ENCODE peak calls at places on chromosomes 5 and 9, in ten cellular contexts. S is neuronal stem cell, J is fibroblast of pulmonary artery, L is GM06990, X is skeletal muscle cell, A is gastrocnemius medialis, M is PC-3, N is right atrium auricular region, E is H1, R is GM12878. W is an unnamed sample.

GRCh38 chr5:95835682-95836405 is 13.3 kb upstream of the GLRX start:
- DNase-seq in X (no peak), L (no peak), M (no peak), R (no peak), A (peak), E (no peak), S (no peak), J (no peak), N (peak), W (no peak)

GRCh38 chr5:98016771-98017170 is 756.7 kb upstream of the RGMB start:
- DNase-seq in J (peak), N (no peak), A (no peak), R (no peak), E (no peak), L (no peak), S (no peak), M (no peak), X (no peak), W (no peak)

GRCh38 chr9:136576269-136576626 is 30.4 kb upstream of the NOTCH1 start:
- DNase-seq in A (peak), M (peak), L (no peak), X (no peak), R (no peak), J (no peak), N (no peak), S (no peak), E (no peak), W (no peak)

GRCh38 chr5:117189772-117190171 is 615.1 kb upstream of the SEMA6A start:
- DNase-seq in E (no peak), N (no peak), J (no peak), S (no peak), A (no peak), L (no peak), X (no peak), R (no peak), M (no peak), W (no peak)

GRCh38 chr5:66452109-66452508 is 144.1 kb upstream of the MAST4 start:
- DNase-seq in N (no peak), M (no peak), E (no peak), X (no peak), J (no peak), L (no peak), S (no peak), A (no peak), R (no peak), W (no peak)

GRCh38 chr5:181189363-181189961 is 15.5 kb downstream of the TRIM7 start:
- DNase-seq in M (peak), R (no peak), L (no peak), J (peak), E (no peak), N (no peak), A (no peak), X (no peak), S (no peak), W (peak)

GRCh38 chr9:113933188-113933587 is 57.1 kb downstream of the ZNF618 start:
- DNase-seq in S (no peak), A (no peak), R (no peak), M (no peak), X (no peak), J (peak), L (no peak), N (peak), E (peak), W (no peak)

GRCh38 chr5:89315194-89315593 is 432.2 kb upstream of the MEF2C start:
- DNase-seq in S (no peak), E (no peak), A (no peak), R (no peak), N (no peak), M (no peak), J (peak), L (no peak), X (peak), W (no peak)

GRCh38 chr5:44875661-44876250 is 67.0 kb downstream of the MRPS30 start:
- DNase-seq in J (no peak), N (no peak), A (no peak), M (peak), E (no peak), S (no peak), X (no peak), L (peak), R (peak), W (no peak)

GRCh38 chr9:81499021-81499454 is 190.3 kb downstream of the TLE1 start:
- DNase-seq in N (no peak), E (no peak), M (peak), A (peak), S (no peak), J (peak), L (no peak), X (peak), R (no peak), W (no peak)

GRCh38 chr5:14231888-14232287 is 88.7 kb downstream of the TRIO start:
- DNase-seq in S (no peak), L (no peak), A (no peak), R (no peak), E (no peak), M (no peak), J (no peak), X (no peak), N (no peak), W (no peak)

GRCh38 chr9:99737649-99738048 is 84.0 kb upstream of the NR4A3 start:
- DNase-seq in N (no peak), X (no peak), M (no peak), A (no peak), J (no peak), R (no peak), L (no peak), E (no peak), S (no peak), W (no peak)

GRCh38 chr9:35718726-35719511 is 13.1 kb downstream of the TLN1 start:
- DNase-seq in R (no peak), X (no peak), A (no peak), S (no peak), J (no peak), M (peak), E (no peak), L (no peak), N (no peak), W (no peak)

GRCh38 chr9:107782381-107782780 is 292.8 kb upstream of the KLF4 start:
- DNase-seq in J (peak), M (no peak), S (no peak), A (no peak), N (no peak), L (no peak), R (no peak), E (no peak), X (peak), W (no peak)

GRCh38 chr5:91224969-91225368 is 158.1 kb downstream of the ARRDC3 start:
- DNase-seq in L (no peak), J (no peak), M (no peak), R (no peak), N (no peak), S (no peak), X (no peak), A (no peak), E (no peak), W (no peak)

GRCh38 chr5:178115835-178116405 is 2.6 kb downstream of the N4BP3 start:
- DNase-seq in N (no peak), A (no peak), X (no peak), S (peak), M (no peak), R (no peak), E (no peak), J (no peak), L (no peak), W (no peak)
- H3K4me3 ChIP-seq in N (no peak), A (peak), X (no peak), S (peak), M (no peak), R (peak), E (peak), J (no peak), L (peak), W (peak)

GRCh38 chr5:82405618-82406199 is 127.6 kb upstream of the RPS23 start:
- DNase-seq in N (no peak), E (no peak), R (no peak), X (peak), M (peak), L (no peak), J (peak), A (no peak), S (no peak), W (no peak)
- H3K4me3 ChIP-seq in N (no peak), E (no peak), R (no peak), X (no peak), M (peak), L (no peak), J (no peak), A (no peak), S (no peak), W (no peak)

GRCh38 chr5:31106259-31106658 is 87.2 kb upstream of the CDH6 start:
- DNase-seq in N (no peak), X (no peak), R (no peak), J (no peak), M (no peak), S (no peak), E (no peak), L (no peak), A (no peak), W (no peak)
- H3K4me3 ChIP-seq in N (no peak), X (no peak), R (no peak), J (no peak), M (no peak), S (no peak), E (no peak), L (no peak), A (no peak), W (no peak)

GRCh38 chr9:10146517-10147331 is 466.1 kb downstream of the PTPRD start:
- DNase-seq in N (no peak), R (no peak), M (no peak), E (no peak), L (no peak), J (no peak), S (no peak), A (no peak), X (no peak), W (no peak)

GRCh38 chr9:10144336-10144735 is 468.5 kb downstream of the PTPRD start:
- DNase-seq in J (no peak), N (no peak), X (no peak), S (no peak), A (no peak), M (no peak), R (no peak), L (no peak), E (no peak), W (no peak)
- H3K4me3 ChIP-seq in J (no peak), N (no peak), X (no peak), S (no peak), A (no peak), M (no peak), R (no peak), L (no peak), E (no peak), W (no peak)

DNA sequence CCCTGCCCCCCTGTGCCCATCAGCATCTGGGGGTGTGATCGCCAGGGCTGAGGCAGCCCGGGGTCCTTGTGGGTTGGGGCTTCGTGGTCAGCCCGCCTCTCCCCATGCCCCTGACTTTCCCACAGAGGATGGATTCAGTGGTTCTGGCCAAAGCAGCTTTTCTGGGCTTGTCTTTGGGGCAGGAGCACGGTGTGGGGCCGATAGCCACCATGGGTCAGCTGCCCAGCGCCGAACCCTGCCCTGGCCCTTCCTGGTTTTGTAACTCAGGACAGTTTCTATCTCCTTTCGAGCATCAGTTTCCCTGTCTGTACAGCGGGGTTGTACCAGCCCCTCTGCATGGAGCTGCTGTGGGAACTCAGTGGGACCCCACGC is 77.1 kb downstream of the HMCN2 start:
- DNase-seq in A (no peak), X (no peak), S (no peak), M (no peak), L (no peak), N (no peak), E (no peak), J (no peak), R (no peak), W (no peak)
- H3K4me3 ChIP-seq in A (no peak), X (no peak), S (no peak), M (no peak), L (no peak), N (no peak), E (no peak), J (no peak), R (no peak), W (no peak)

GRCh38 chr9:131138676-131139075 is 13.3 kb downstream of the NUP214 start:
- DNase-seq in A (no peak), L (no peak), S (no peak), J (no peak), X (no peak), N (no peak), R (no peak), E (no peak), M (no peak), W (no peak)

GRCh38 chr9:131142160-131142559 is 16.8 kb downstream of the NUP214 start:
- DNase-seq in S (no peak), L (no peak), A (no peak), M (no peak), R (no peak), J (no peak), X (no peak), E (no peak), N (no peak), W (no peak)

GRCh38 chr9:131140550-131140949 is 15.2 kb downstream of the NUP214 start:
- DNase-seq in E (no peak), S (no peak), J (no peak), M (no peak), A (no peak), X (no peak), R (no peak), L (no peak), N (no peak), W (no peak)

GRCh38 chr9:131145245-131145644 is 19.9 kb downstream of the NUP214 start:
- DNase-seq in X (no peak), S (no peak), N (no peak), E (no peak), J (no peak), M (no peak), L (no peak), A (no peak), R (no peak), W (no peak)

GRCh38 chr9:131140112-131140511 is 14.7 kb downstream of the NUP214 start:
- DNase-seq in J (no peak), N (no peak), A (no peak), X (no peak), S (no peak), L (no peak), R (no peak), M (no peak), E (no peak), W (no peak)
- H3K4me3 ChIP-seq in J (no peak), N (no peak), A (no peak), X (no peak), S (no peak), L (no peak), R (no peak), M (no peak), E (no peak), W (no peak)

GRCh38 chr5:68290260-68290674 is 74.7 kb downstream of the PIK3R1 start:
- DNase-seq in R (no peak), A (no peak), S (no peak), M (no peak), L (no peak), E (no peak), X (no peak), J (peak), N (no peak), W (no peak)
- H3K4me3 ChIP-seq in R (peak), A (peak), S (no peak), M (no peak), L (no peak), E (no peak), X (no peak), J (no peak), N (peak), W (no peak)

DNA sequence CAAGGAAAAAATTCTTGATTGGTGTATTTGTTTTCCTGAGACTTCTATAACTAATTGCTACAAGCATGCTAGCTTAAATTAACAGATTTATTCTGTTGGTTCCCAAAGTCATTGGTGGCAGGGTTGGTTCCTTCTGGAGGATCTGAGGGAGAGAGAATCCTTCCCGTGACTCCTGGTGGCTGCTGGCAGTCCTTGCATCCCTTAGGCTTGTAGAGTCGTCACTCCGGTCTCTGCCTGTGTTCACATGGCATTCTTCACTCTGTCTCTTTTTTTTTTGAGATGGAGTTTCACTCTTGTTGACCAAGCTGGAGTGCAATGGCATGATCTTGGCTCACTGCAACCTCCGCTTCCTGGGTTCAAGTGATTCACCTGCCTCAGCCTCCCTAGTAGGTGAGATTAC is 5.3 kb downstream of the CDK9 start:
- DNase-seq in X (no peak), S (no peak), E (no peak), L (no peak), N (no peak), A (no peak), J (no peak), R (no peak), M (no peak), W (no peak)
- H3K4me3 ChIP-seq in X (no peak), S (no peak), E (no peak), L (no peak), N (no peak), A (no peak), J (no peak), R (no peak), M (no peak), W (no peak)

GRCh38 chr5:179796877-179797608 is 3.3 kb downstream of the LTC4S start:
- DNase-seq in N (no peak), X (no peak), R (no peak), M (no peak), J (no peak), L (no peak), S (no peak), E (no peak), A (peak), W (no peak)
- H3K4me3 ChIP-seq in N (peak), X (peak), R (no peak), M (peak), J (no peak), L (peak), S (peak), E (peak), A (peak), W (peak)

GRCh38 chr5:124080256-124080655 is 568.3 kb downstream of the CSNK1G3 start:
- DNase-seq in E (no peak), J (no peak), X (no peak), A (no peak), R (no peak), L (no peak), S (no peak), N (no peak), M (peak), W (no peak)
- H3K4me3 ChIP-seq in E (no peak), J (no peak), X (no peak), A (no peak), R (no peak), L (no peak), S (no peak), N (no peak), M (no peak), W (no peak)

W was measured in CD8-positive, alpha-beta T cell.